ENCODE peak calls at places on chromosomes 4 and X, in nine cellular contexts. H, Z, C, Q, O, B, W, M and P are unnamed samples.

GRCh38 chrX:2484232-2484631 is 16.5 kb downstream of the DHRSX start:
- DNase-seq in W (peak; percentile 23), Z (no peak), Q (no peak), B (no peak), H (no peak), C (no peak), M (no peak), O (no peak), P (no peak)

GRCh38 chr4:108166038-108166437 is 2.7 kb downstream of the LEF1 start:
- DNase-seq in C (no peak), H (no peak), B (no peak), O (no peak), W (no peak), M (no peak), Q (peak; percentile 72), Z (no peak), P (peak; percentile 93)

GRCh38 chrX:126770179-126770578 is 49.4 kb upstream of the PRR32 start:
- DNase-seq in W (peak; percentile 51), O (peak; percentile 6), M (peak; percentile 21), Q (no peak), B (no peak), H (no peak), Z (no peak), C (peak; percentile 0), P (peak; percentile 8)

GRCh38 chr4:105306158-105306781 is 159.6 kb downstream of the TET2 start:
- DNase-seq in H (peak; percentile 35), Q (peak; percentile 50), B (no peak), W (no peak), M (no peak), C (peak; percentile 92), O (no peak), Z (no peak), P (no peak)

GRCh38 chr4:110195561-110196205 is 2.7 kb downstream of the ELOVL6 start:
- DNase-seq in M (no peak), W (no peak), Q (no peak), Z (no peak), C (peak; percentile 46), H (no peak), B (no peak), O (no peak), P (peak; percentile 32)

GRCh38 chr4:54898163-54898562 is 227.2 kb downstream of the KDR start:
- DNase-seq in C (no peak), Z (no peak), H (no peak), M (no peak), Q (no peak), O (no peak), B (no peak), W (no peak), P (no peak)

GRCh38 chr4:82223715-82224114 is 150.1 kb downstream of the HNRNPD start:
- DNase-seq in C (no peak), B (no peak), Q (peak; percentile 46), O (no peak), Z (no peak), H (peak; percentile 78), M (no peak), W (no peak), P (peak; percentile 57)

GRCh38 chrX:9072281-9072680 is 38.4 kb upstream of the FAM9B start:
- DNase-seq in C (no peak), Z (no peak), W (no peak), Q (no peak), H (no peak), B (no peak), M (no peak), O (no peak), P (no peak)

GRCh38 chrX:116278819-116279218 is 108.3 kb downstream of the AGTR2 start:
- DNase-seq in Q (no peak), W (no peak), B (no peak), H (no peak), M (no peak), O (no peak), Z (no peak), C (no peak), P (no peak)

GRCh38 chr4:141486375-141486997 is 149.9 kb upstream of the IL15 start:
- DNase-seq in W (no peak), O (no peak), Q (no peak), B (no peak), M (peak; percentile 25), C (no peak), H (peak; percentile 48), Z (no peak), P (no peak)

GRCh38 chrX:19661977-19662376 is 146.7 kb upstream of the MAP3K15 start:
- DNase-seq in H (no peak), O (no peak), Z (no peak), Q (no peak), M (no peak), W (no peak), B (no peak), C (no peak), P (no peak)

GRCh38 chrX:9204560-9204959 is 170.6 kb upstream of the FAM9B start:
- DNase-seq in Q (no peak), B (no peak), H (no peak), Z (no peak), W (no peak), M (no peak), C (no peak), O (no peak), P (no peak)

GRCh38 chr4:95472538-95472937 is 76.2 kb downstream of the UNC5C start:
- DNase-seq in C (no peak), W (no peak), O (no peak), Z (no peak), B (no peak), Q (no peak), M (no peak), H (no peak), P (no peak)

GRCh38 chr4:37246891-37247290 is 2.3 kb downstream of the NWD2 start:
- DNase-seq in Z (no peak), O (no peak), C (no peak), B (no peak), M (no peak), W (no peak), Q (no peak), H (no peak), P (no peak)

GRCh38 chr4:13543648-13544555 is at the start of gene NKX3-2:
- DNase-seq in C (no peak), Z (no peak), O (no peak), B (no peak), M (peak; percentile 56), H (no peak), Q (no peak), W (peak; percentile 76), P (no peak)
- H3K4me3 ChIP-seq in C (peak within 1 kb of the TSS; percentile 32), Z (peak within 1 kb of the TSS; percentile 79), O (peak within 1 kb of the TSS; percentile 52), B (peak within 1 kb of the TSS; percentile 68), M (peak within 1 kb of the TSS; percentile 80), H (peak within 1 kb of the TSS; percentile 61), Q (peak within 1 kb of the TSS; percentile 27), W (peak within 1 kb of the TSS; percentile 85), P (peak within 1 kb of the TSS; percentile 60)

GRCh38 chrX:133984857-133985163 is 584 bp downstream of the GPC3 start:
- DNase-seq in Q (no peak), O (no peak), W (no peak), H (no peak), B (no peak), C (no peak), M (no peak), Z (no peak), P (no peak)
- H3K4me3 ChIP-seq in Q (no peak overlapping the region), O (peak overlapping the region; percentile 47), W (peak overlapping the region; percentile 45), H (no peak overlapping the region), B (no peak overlapping the region), C (no peak overlapping the region), M (peak overlapping the region; percentile 42), Z (no peak overlapping the region), P (no peak overlapping the region)

GRCh38 chrX:39910651-39911050 is 187.1 kb downstream of the BCOR start:
- DNase-seq in C (no peak), O (no peak), H (peak; percentile 26), Z (no peak), B (no peak), W (no peak), Q (no peak), M (no peak), P (no peak)

GRCh38 chrX:39911278-39911897 is 186.4 kb downstream of the BCOR start:
- DNase-seq in Z (no peak), Q (no peak), W (no peak), M (no peak), C (no peak), H (no peak), O (no peak), B (no peak), P (no peak)

GRCh38 chrX:39915596-39915995 is 182.2 kb downstream of the BCOR start:
- DNase-seq in H (peak; percentile 17), B (no peak), O (no peak), W (no peak), C (no peak), Q (no peak), Z (no peak), M (no peak), P (no peak)

GRCh38 chrX:39912126-39912525 is 185.6 kb downstream of the BCOR start:
- DNase-seq in C (no peak), M (no peak), O (no peak), Q (no peak), B (no peak), Z (no peak), H (peak; percentile 24), W (no peak), P (no peak)

GRCh38 chrX:39915081-39915480 is 182.7 kb downstream of the BCOR start:
- DNase-seq in M (no peak), H (peak; percentile 29), C (no peak), Z (no peak), W (no peak), Q (no peak), O (no peak), B (no peak), P (no peak)
- H3K4me3 ChIP-seq in M (no peak overlapping the region), H (no peak overlapping the region), C (no peak overlapping the region), Z (no peak overlapping the region), W (no peak overlapping the region), Q (no peak overlapping the region), O (no peak overlapping the region), B (no peak overlapping the region), P (no peak overlapping the region)

GRCh38 chr4:17811078-17811603 is 362 bp downstream of the NCAPG start:
- DNase-seq in H (peak; percentile 46), W (no peak), C (peak; percentile 55), Z (no peak), O (no peak), Q (no peak), B (no peak), M (no peak), P (no peak)

GRCh38 chr4:17814140-17814539 is 3.4 kb downstream of the NCAPG start:
- DNase-seq in O (no peak), M (no peak), Z (no peak), W (no peak), B (no peak), C (no peak), H (no peak), Q (no peak), P (no peak)

GRCh38 chr4:17812801-17813200 is 2.0 kb downstream of the NCAPG start:
- DNase-seq in C (no peak), Z (no peak), M (no peak), W (no peak), H (no peak), B (no peak), Q (no peak), O (no peak), P (no peak)

GRCh38 chr4:17810260-17811077 is at the start of the genes DCAF16 and NCAPG:
- DNase-seq in Z (peak; percentile 96), B (peak; percentile 98), O (peak; percentile 100), W (peak; percentile 100), Q (peak; percentile 99), M (peak; percentile 100), C (peak; percentile 100), H (peak; percentile 100), P (peak; percentile 98)

DNA sequence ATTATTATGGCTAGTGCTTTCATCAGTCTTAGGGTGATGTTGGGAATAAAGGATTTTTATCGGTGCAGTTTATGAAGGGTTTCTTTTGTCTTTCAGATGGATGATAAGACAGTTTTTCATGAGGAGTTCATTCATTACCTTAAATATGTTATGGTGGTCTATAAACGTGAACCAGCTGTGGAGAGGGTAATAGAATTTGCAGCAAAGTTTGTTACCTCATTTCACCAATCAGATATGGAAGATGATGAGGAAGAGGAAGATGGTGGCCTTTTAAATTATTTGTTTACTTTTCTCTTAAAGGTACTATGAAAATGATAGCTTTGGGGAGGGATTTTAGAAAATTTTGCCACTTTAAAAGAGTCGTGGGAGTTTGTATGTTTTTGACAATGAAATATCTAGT is 1.3 kb downstream of the NCAPG start:
- DNase-seq in Z (no peak), M (no peak), C (no peak), Q (no peak), H (no peak), O (no peak), B (no peak), W (no peak), P (no peak)
- H3K4me3 ChIP-seq in Z (no peak overlapping the region), M (peak overlapping the region; percentile 26), C (peak overlapping the region; percentile 73), Q (no peak overlapping the region), H (no peak overlapping the region), O (peak overlapping the region; percentile 91), B (peak overlapping the region; percentile 93), W (peak overlapping the region; percentile 84), P (peak overlapping the region; percentile 94)